ENCODE peak calls at places on chromosomes 2 and 18, in seven cellular contexts. U is HCT116, V is K562, T is GM12878, W is HepG2, K is SK-N-SH, A is H1. M is an unnamed sample.
A peak's percentile ranks its signal among the peaks of the same experiment; 100 is the strongest.

GRCh38 chr2:37454851-37455762 is 110.7 kb downstream of the QPCT start:
- DNase-seq in V (no peak), A (no peak), T (no peak), K (no peak), U (no peak), W (no peak), M (no peak)

GRCh38 chr2:114661926-114662670 is 219.7 kb downstream of the DPP10 start:
- DNase-seq in V (no peak), T (no peak), A (no peak), W (no peak), K (peak; percentile 17), U (no peak), M (peak; percentile 3)

GRCh38 chr18:58102875-58103274 is 58.8 kb downstream of the NEDD4L start:
- DNase-seq in W (peak; percentile 66), K (no peak), U (no peak), A (no peak), V (no peak), T (no peak), M (no peak)

GRCh38 chr2:234496442-234496834 is 443 bp downstream of the ARL4C start:
- DNase-seq in W (no peak), A (no peak), K (peak; percentile 74), V (no peak), T (no peak), U (no peak), M (peak; percentile 31)

GRCh38 chr2:37585295-37585908 is 86.0 kb downstream of the CDC42EP3 start:
- DNase-seq in A (no peak), U (no peak), W (no peak), T (no peak), V (no peak), K (no peak), M (no peak)

GRCh38 chr18:13611616-13612110 is 114.7 kb downstream of the FAM210A start:
- DNase-seq in V (no peak), W (no peak), A (no peak), T (no peak), U (no peak), K (peak; percentile 64), M (no peak)

GRCh38 chr2:172931256-172931894 is 144.3 kb upstream of the MAP3K20 start:
- DNase-seq in K (peak; percentile 59), T (no peak), W (no peak), U (no peak), V (peak; percentile 35), A (no peak), M (peak; percentile 29)

GRCh38 chr2:75503048-75503607 is 57.6 kb downstream of the EVA1A start:
- DNase-seq in K (no peak), U (no peak), W (no peak), V (no peak), T (no peak), A (no peak), M (peak; percentile 30)

GRCh38 chr18:33781429-33781828 is 203.4 kb downstream of the ASXL3 start:
- DNase-seq in V (no peak), A (no peak), W (no peak), K (no peak), U (no peak), T (no peak), M (no peak)

GRCh38 chr2:32168513-32168912 is 2.8 kb downstream of the SLC30A6 start:
- DNase-seq in V (peak; percentile 47), U (no peak), T (peak; percentile 66), A (no peak), W (no peak), K (no peak), M (no peak)

GRCh38 chr2:18149660-18150246 is 271.3 kb downstream of the KCNS3 start:
- DNase-seq in K (peak; percentile 57), V (peak; percentile 9), U (peak; percentile 42), T (no peak), A (no peak), W (peak; percentile 31), M (peak; percentile 58)

GRCh38 chr2:241009601-241010530 is 11.4 kb downstream of the SNED1 start:
- DNase-seq in U (no peak), K (peak; percentile 79), V (no peak), W (no peak), T (no peak), A (no peak), M (peak; percentile 56)

GRCh38 chr2:136932700-136933099 is 167.4 kb downstream of the THSD7B start:
- DNase-seq in T (no peak), A (peak; percentile 10), K (peak; percentile 49), V (no peak), W (peak; percentile 30), U (no peak), M (peak; percentile 41)

GRCh38 chr2:172945511-172945850 is 130.2 kb upstream of the MAP3K20 start:
- DNase-seq in T (no peak), V (no peak), A (no peak), K (no peak), W (no peak), U (no peak), M (no peak)

GRCh38 chr2:132815522-132815921 is 145.5 kb upstream of the LYPD1 start:
- DNase-seq in T (no peak), A (no peak), W (no peak), V (no peak), U (no peak), K (no peak), M (no peak)

GRCh38 chr2:162126145-162126926 is 25.7 kb downstream of the GCG start:
- DNase-seq in V (no peak), U (no peak), A (no peak), W (no peak), T (peak; percentile 49), K (no peak), M (no peak)

GRCh38 chr2:42855221-42855970 is 63.0 kb upstream of the HAAO start:
- DNase-seq in A (no peak), K (no peak), V (no peak), T (no peak), U (no peak), W (no peak), M (no peak)

GRCh38 chr2:147030966-147031760 is 813.7 kb upstream of the ACVR2A start:
- DNase-seq in T (no peak), V (no peak), A (no peak), W (no peak), U (peak; percentile 10), K (no peak), M (no peak)

GRCh38 chr2:218886461-218886947 is 5.9 kb downstream of the WNT10A start:
- DNase-seq in W (no peak), V (no peak), T (no peak), A (no peak), U (no peak), K (peak; percentile 92), M (no peak)

GRCh38 chr2:241465543-241465942 is 42.8 kb downstream of the STK25 start:
- DNase-seq in A (no peak), T (no peak), W (no peak), U (no peak), V (no peak), K (no peak), M (no peak)

GRCh38 chr2:218400167-218400929 is 680 bp downstream of the CTDSP1 start:
- DNase-seq in W (no peak), K (peak; percentile 81), A (no peak), U (no peak), T (no peak), V (peak; percentile 58), M (peak; percentile 26)

GRCh38 chr18:55090566-55091187 is 131.4 kb upstream of the CCDC68 start:
- DNase-seq in T (no peak), V (no peak), A (no peak), W (no peak), U (no peak), K (no peak), M (no peak)
- TF ChIP-seq JUND in T (no peak), V (peak; percentile 29), A (no peak), W (no peak), U (no peak), K (peak; percentile 96), M (no peak)

DNA sequence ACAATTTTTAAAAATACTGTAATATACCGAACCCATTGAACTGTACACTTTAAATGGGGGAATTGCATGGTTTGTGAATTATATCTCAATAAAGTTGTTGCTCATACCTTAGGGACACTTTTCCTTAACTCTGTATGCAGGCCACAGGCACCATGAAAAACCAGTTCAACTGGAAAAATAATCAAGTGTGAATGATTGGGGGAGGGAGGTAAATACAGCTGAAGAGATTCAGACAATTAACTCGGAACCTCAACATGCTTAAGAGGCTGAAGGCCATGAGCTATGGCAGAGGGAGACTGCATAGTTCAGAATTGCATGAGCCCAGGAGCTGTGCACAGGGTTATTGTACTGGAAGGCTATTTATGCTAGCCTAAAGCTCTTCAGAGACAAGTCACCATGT is 42.2 kb downstream of the HRH4 start:
- DNase-seq in T (no peak), K (no peak), A (no peak), V (no peak), U (no peak), W (no peak), M (no peak)
- TF ChIP-seq JUND in T (no peak), K (no peak), A (no peak), V (no peak), U (no peak), W (no peak), M (no peak)

DNA sequence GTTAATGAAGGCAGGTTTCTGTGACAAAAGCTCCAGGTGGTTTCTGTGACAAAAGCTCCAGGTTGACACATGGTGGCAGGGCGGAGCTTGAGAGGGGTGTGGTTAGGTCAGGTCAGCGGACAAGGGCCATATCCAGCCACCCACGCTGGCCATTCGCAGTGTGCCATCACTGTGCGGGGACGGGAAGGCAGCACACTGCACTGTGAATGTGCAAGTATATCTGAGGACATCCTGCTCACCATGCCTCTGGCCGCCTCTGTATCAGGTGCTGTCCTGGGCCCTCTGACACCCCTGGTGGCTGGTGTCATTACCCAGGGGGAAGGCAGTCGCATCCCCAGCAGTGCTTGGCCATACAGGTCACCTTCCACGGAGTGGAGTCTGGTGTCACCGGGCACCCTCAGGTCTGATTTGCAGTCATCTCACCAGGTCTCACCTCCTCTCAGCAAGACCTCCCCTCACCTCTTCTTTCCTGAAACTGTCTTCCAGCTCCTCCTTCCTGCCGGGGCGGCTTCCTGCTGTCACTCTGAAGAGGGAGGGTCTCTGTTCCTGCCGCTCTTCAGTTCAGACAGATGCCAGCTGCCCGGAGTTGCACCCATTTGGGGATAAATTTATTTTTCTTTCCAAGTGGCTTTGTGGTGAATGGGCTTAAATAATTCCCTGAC is 34.9 kb downstream of the CTIF start:
- DNase-seq in T (no peak), V (peak; percentile 36), A (no peak), K (no peak), U (no peak), W (peak; percentile 12), M (no peak)
- TF ChIP-seq JUND in T (no peak), V (no peak), A (no peak), K (no peak), U (no peak), W (no peak), M (no peak)

GRCh38 chr2:198351647-198352046 is 547.3 kb downstream of the PLCL1 start:
- DNase-seq in T (no peak), K (no peak), V (no peak), A (no peak), U (no peak), W (no peak), M (no peak)

GRCh38 chr2:198347936-198348335 is 543.5 kb downstream of the PLCL1 start:
- DNase-seq in T (no peak), A (no peak), U (no peak), W (no peak), K (no peak), V (no peak), M (no peak)

DNA sequence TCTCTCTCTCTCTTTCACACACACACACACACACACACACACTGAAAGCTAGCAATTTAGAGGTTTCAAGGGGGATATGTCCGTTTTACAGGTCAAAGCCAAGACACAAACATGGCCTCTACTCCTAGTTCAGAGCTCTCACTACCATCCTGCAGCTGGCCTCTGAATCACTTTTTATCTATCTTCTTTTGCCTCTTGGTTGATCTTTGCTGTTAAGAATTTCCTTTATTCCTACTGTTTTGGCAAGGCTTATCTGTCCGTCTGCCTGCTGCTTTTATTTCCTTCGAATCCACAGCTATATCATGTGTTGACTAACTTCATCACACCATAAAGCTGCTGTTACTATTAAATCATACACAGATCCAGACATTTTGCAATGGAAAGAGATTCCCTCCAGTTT is 543.0 kb downstream of the PLCL1 start:
- DNase-seq in W (no peak), A (no peak), U (no peak), V (no peak), K (no peak), T (no peak), M (no peak)
- TF ChIP-seq JUND in W (no peak), A (no peak), U (no peak), V (no peak), K (no peak), T (no peak), M (no peak)